ENCODE peak calls at places on chromosomes 3 and 15, in four cellular contexts. J is psoas muscle, H is endothelial cell of umbilical vein, U is cardiac muscle cell. I is an unnamed sample. For H3K4me1, the result is how much of the 10 kb centered on the place peaks cover.

GRCh38 chr15:70269991-70270751 is 172.5 kb upstream of the TLE3 start:
- DNase-seq in J (no peak), H (peak), U (peak), I (peak)

GRCh38 chr15:64050281-64051092 is 4.2 kb upstream of the DAPK2 start:
- DNase-seq in J (no peak), H (no peak), U (no peak), I (no peak)

GRCh38 chr3:132652640-132653270 is 6.9 kb downstream of the ACAD11 start:
- DNase-seq in J (no peak), H (no peak), U (peak), I (no peak)

GRCh38 chr3:168094877-168095610 is 680 bp downstream of the GOLIM4 start:
- DNase-seq in J (peak), H (peak), U (peak), I (peak)

GRCh38 chr15:93414576-93415231 is 325.7 kb upstream of the RGMA start:
- DNase-seq in J (no peak), H (no peak), U (no peak), I (no peak)

GRCh38 chr3:58434990-58435389 is 1.4 kb upstream of the PDHB start:
- DNase-seq in J (no peak), H (no peak), U (peak), I (no peak)

GRCh38 chr3:124374583-124374982 is 355.7 kb upstream of the UMPS start:
- DNase-seq in J (no peak), H (no peak), U (no peak), I (no peak)

GRCh38 chr3:100403956-100404548 is 2.7 kb downstream of the LNP1 start:
- DNase-seq in J (no peak), H (no peak), U (no peak), I (no peak)

GRCh38 chr3:123941150-123941941 is 19.7 kb downstream of the CCDC14 start:
- DNase-seq in J (no peak), H (no peak), U (no peak), I (no peak)

GRCh38 chr3:16601539-16602005 is 3.7 kb downstream of the DAZL start:
- DNase-seq in J (no peak), H (no peak), U (no peak), I (no peak)

GRCh38 chr15:67101981-67102929 is 36.9 kb downstream of the SMAD3 start:
- DNase-seq in J (no peak), H (peak), U (peak), I (no peak)

GRCh38 chr3:125054436-125055164 is 1.2 kb downstream of the HEG1 start:
- DNase-seq in J (no peak), H (peak), U (peak), I (no peak)

GRCh38 chr15:58118272-58118671 is 19.9 kb upstream of the AQP9 start:
- DNase-seq in J (no peak), H (no peak), U (no peak), I (no peak)

GRCh38 chr15:85494035-85494793 is 113.8 kb downstream of the AKAP13 start:
- DNase-seq in J (no peak), H (peak), U (peak), I (no peak)

GRCh38 chr15:51030649-51031316 is 63.9 kb downstream of the TNFAIP8L3 start:
- DNase-seq in J (no peak), H (no peak), U (peak), I (no peak)

GRCh38 chr15:70494861-70495571 is 268.3 kb downstream of the UACA start:
- DNase-seq in J (no peak), H (peak), U (peak), I (no peak)

GRCh38 chr3:126938520-126939346 is 44.2 kb upstream of the PLXNA1 start:
- DNase-seq in J (no peak), H (no peak), U (no peak), I (no peak)

GRCh38 chr15:66894986-66895780 is 170.2 kb upstream of the SMAD3 start:
- DNase-seq in J (no peak), H (no peak), U (no peak), I (no peak)

GRCh38 chr3:177035678-177036077 is 161.6 kb downstream of the TBL1XR1 start:
- DNase-seq in J (no peak), H (no peak), U (no peak), I (no peak)

GRCh38 chr3:87225659-87226058 is 1.4 kb upstream of the CHMP2B start:
- DNase-seq in J (no peak), H (no peak), U (no peak), I (no peak)

GRCh38 chr15:82146990-82147461 is 101.2 kb upstream of the MEX3B start:
- DNase-seq in J (no peak), H (peak), U (peak), I (no peak)

GRCh38 chr3:108219336-108219735 is 2.9 kb downstream of the IFT57 start:
- DNase-seq in J (no peak), H (no peak), U (no peak), I (no peak)

GRCh38 chr15:52040167-52040900 is 21.3 kb downstream of the MAPK6 start:
- DNase-seq in J (no peak), H (peak), U (peak), I (no peak)

GRCh38 chr3:123404391-123404790 is 44.5 kb downstream of the ADCY5 start:
- DNase-seq in J (no peak), H (no peak), U (no peak), I (no peak)

GRCh38 chr3:183306798-183307671 is 54.0 kb downstream of the B3GNT5 start:
- DNase-seq in J (peak), H (no peak), U (peak), I (peak)

DNA sequence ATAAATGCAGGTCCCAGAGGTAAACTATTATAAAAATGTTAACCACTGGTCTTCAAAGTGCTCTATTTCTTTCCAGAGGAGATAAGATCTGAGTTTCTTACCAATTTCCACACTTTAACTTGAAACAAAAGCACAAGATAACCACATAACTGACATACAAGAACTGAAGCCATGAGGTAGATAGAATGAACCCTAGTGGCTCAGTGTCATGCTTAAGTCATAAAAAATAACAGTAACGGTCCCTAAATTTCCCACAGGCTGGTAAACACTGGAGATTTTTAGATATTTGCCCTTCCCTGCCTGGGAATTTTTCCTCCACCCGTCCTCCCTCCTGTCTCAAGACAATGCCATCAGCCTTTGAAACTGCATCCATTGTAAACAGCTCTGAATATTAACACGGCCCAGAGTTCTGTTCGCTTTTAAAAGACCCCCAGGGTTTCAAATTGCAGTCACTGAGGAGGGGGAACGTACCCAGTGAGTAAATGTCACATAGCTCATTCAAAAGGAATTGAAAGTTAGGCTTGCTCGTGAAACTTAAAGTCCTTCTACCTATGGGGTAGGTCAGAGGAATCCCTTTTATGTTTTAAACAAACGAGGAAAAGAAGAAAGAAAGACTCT is 5.7 kb downstream of the LRIG1 start:
- DNase-seq in J (no peak), H (no peak), U (no peak), I (no peak)
- H3K4me3 ChIP-seq in J (no peak), H (no peak), U (no peak), I (no peak)

GRCh38 chr15:100844167-100844566 is 35.5 kb upstream of the ALDH1A3 start:
- DNase-seq in J (no peak), H (no peak), U (no peak), I (no peak)

GRCh38 chr15:100841426-100841825 is 38.2 kb upstream of the ALDH1A3 start:
- DNase-seq in J (no peak), H (no peak), U (no peak), I (no peak)

GRCh38 chr15:100847194-100847593 is 32.4 kb upstream of the ALDH1A3 start:
- DNase-seq in J (no peak), H (no peak), U (no peak), I (no peak)

GRCh38 chr15:100842756-100843730 is 36.6 kb upstream of the ALDH1A3 start:
- DNase-seq in J (no peak), H (no peak), U (peak), I (no peak)

DNA sequence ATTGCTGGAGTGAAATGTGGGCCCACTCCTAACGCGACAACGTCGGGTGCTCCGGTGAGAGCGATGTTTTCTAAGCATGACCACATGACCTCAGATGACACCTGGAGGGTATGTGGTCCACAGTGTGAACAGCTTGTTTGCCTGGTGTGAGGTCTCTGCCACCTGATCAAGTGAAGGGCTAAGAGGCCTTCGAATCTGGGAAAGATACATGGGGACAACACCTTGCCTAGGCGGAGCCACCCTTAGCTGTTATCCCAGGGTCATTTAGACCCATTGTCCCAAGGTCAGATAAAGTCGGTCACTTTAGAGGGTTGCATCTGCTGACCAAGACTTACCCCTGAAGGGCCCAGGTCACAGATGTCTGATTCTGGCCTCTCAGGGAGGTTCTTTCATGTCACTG is 34.9 kb upstream of the ALDH1A3 start:
- DNase-seq in J (no peak), H (no peak), U (no peak), I (no peak)
- H3K4me1 ChIP-seq in J (under half), H (under half), U (under half), I (under half)

DNA sequence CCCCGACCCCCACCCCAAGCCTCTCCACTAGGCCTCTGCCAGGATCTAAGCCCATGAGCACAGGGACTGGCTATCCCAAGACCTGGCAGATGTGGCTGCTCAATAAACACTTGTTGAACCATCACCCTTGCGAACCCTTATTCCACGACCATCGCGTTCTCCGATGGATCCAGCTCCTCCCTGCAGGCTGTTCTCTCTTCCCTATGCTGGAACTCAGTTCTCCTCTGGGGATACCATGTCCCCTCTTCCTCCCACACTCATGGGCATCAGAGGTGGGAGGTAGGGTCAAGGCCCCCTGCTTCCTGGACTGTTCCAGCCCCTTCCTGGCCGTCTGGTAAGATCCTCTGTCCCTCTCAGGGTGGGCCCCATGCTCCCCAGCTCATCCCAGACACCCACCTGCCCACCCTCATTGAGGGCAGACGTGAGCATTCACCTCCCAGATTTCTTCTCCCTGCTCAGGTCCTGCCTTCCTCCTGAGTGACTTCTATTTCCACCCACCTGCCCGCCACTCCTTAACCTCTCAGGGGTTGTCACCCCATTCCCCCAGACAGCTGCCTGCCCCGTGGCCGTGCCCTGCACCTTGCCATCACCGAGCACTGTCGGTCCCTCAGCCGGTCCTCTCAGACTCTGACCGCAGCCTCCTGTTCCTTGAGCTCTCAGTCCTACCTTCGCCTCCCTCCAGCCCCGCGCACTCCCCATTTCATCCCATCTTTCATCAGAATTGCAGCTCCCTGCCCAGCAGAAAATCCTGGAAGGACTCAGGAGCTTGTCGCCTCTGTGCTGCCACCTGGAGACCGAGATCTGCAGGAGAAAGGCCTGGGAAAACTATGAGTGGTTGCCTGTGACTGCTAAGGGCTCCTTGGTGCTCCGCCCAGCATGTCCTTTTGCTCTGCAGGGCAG is 42.0 kb downstream of the PML start:
- DNase-seq in J (no peak), H (peak), U (peak), I (no peak)
- TF ChIP-seq CTCF in J (peak), H (peak), U (peak), I (peak)

GRCh38 chr3:51544011-51544775 is 5.7 kb downstream of the RAD54L2 start:
- DNase-seq in J (no peak), H (peak), U (peak), I (no peak)

GRCh38 chr3:51550080-51550819 is 11.7 kb downstream of the RAD54L2 start:
- DNase-seq in J (no peak), H (no peak), U (no peak), I (no peak)

GRCh38 chr3:51547274-51547673 is 8.8 kb downstream of the RAD54L2 start:
- DNase-seq in J (no peak), H (no peak), U (no peak), I (no peak)

GRCh38 chr3:51549311-51549710 is 10.8 kb downstream of the RAD54L2 start:
- DNase-seq in J (no peak), H (no peak), U (no peak), I (no peak)
- H3K4me3 ChIP-seq in J (no peak), H (no peak), U (no peak), I (no peak)

GRCh38 chr3:27345045-27345444 is 24.1 kb downstream of the NEK10 start:
- DNase-seq in J (no peak), H (no peak), U (no peak), I (no peak)
- H3K4me1 ChIP-seq in J (under half), H (under half), U (under half), I (under half)

DNA sequence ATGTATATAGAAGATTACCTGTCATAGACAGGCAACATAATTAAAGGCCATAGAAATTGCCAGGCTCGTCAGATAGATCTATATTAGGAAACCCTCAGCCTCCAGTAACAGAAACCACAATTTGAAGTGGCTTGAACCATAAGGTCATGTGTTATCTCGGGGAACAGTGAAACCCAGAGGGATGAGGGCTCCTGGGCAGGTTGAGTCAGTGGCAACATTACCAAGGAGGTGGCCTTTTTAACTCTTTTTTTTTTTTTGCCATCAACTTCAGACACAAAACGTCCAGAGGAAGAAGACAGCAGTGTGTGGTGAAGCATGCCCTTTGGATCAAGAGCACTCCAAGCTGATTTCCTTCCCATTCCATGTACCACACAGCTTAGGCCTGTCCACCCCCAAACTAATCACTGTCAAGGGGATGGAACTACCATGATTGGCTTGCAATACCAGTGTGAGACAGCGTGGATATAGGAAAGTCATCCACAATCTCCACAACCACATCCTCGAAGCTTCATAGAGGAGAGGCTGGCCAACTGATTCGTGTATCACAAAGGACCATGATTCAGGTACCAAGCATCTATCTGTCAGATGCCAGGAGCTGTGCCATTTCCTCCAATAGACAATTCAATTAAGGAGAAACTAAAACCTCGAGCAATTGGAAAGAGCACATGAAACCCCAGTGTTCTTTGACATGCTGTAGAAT is 999 bp upstream of the KIF7 start:
- DNase-seq in J (no peak), H (no peak), U (no peak), I (no peak)
- TF ChIP-seq CTCF in J (no peak), H (no peak), U (no peak), I (no peak)

I was measured in right lobe of liver.